ENCODE peak calls at places on chromosome 14, in five cellular contexts. O is left ventricle myocardium inferior; K is heart left ventricle; F is stimulated activated CD4-positive, alpha-beta T cell treated with anti-CD3 and anti-CD28 coated beads, TNF-alpha, amount 100 ng/mL, for 24 hours; G is AML-193. R is an unnamed sample.

GRCh38 chr14:88667555-88668273 is 104.9 kb downstream of the ZC3H14 start:
- DNase-seq in O (no peak), G (peak), K (peak), F (peak), R (no peak)

GRCh38 chr14:50488521-50488920 is 43.8 kb downstream of the MAP4K5 start:
- DNase-seq in K (no peak), F (no peak), G (no peak), O (no peak), R (no peak)

GRCh38 chr14:53391631-53392030 is 238.5 kb upstream of the DDHD1 start:
- DNase-seq in K (no peak), F (no peak), O (no peak), G (no peak), R (no peak)

GRCh38 chr14:54715811-54716210 is 148.9 kb downstream of the SAMD4A start:
- DNase-seq in G (no peak), O (no peak), K (no peak), F (no peak), R (no peak)

GRCh38 chr14:66284346-66284745 is 201.8 kb upstream of the CCDC196 start:
- DNase-seq in K (no peak), F (no peak), G (no peak), O (no peak), R (no peak)

GRCh38 chr14:53954551-53955233 is 1.9 kb downstream of the BMP4 start:
- DNase-seq in K (peak), G (no peak), O (peak), F (peak), R (no peak)

GRCh38 chr14:71117839-71118743 is 210.8 kb downstream of the PCNX1 start:
- DNase-seq in G (no peak), O (no peak), K (no peak), F (no peak), R (no peak)

GRCh38 chr14:71139058-71139946 is 232.0 kb downstream of the PCNX1 start:
- DNase-seq in G (peak), O (peak), K (peak), F (peak), R (peak)

GRCh38 chr14:73026243-73026844 is 562 bp downstream of the ZFYVE1 start:
- DNase-seq in K (no peak), O (no peak), G (no peak), F (no peak), R (no peak)

GRCh38 chr14:69612759-69613145 is 1.4 kb downstream of the SUSD6 start:
- DNase-seq in O (no peak), K (no peak), F (no peak), G (no peak), R (no peak)

GRCh38 chr14:30756594-30756993 is 117.8 kb upstream of the COCH start:
- DNase-seq in K (no peak), G (no peak), F (no peak), O (no peak), R (no peak)

GRCh38 chr14:103491691-103492090 is 30.9 kb downstream of the CKB start:
- DNase-seq in G (no peak), F (no peak), O (no peak), K (no peak), R (no peak)

GRCh38 chr14:94998110-94998509 is 159.2 kb downstream of the DICER1 start:
- DNase-seq in K (no peak), G (no peak), F (no peak), O (no peak), R (no peak)